ENCODE peak calls at places on chromosomes 3 and 15, in nine cellular contexts. One of them, this sample, is unnamed.

GRCh38 chr3:128383316-128384235 is 83.1 kb downstream of the DNAJB8 start:
- DNase-seq in HCT116: peak; percentile 38
- DNase-seq in A549: peak; percentile 38
- DNase-seq in foreskin fibroblast: peak; percentile 87
- DNase-seq in kidney epithelial cell: peak; percentile 43
- DNase-seq in fibroblast of pulmonary artery: peak; percentile 55
- DNase-seq in K562: peak; percentile 71
- DNase-seq in hepatocyte: peak; percentile 85
- DNase-seq in CD8-positive, alpha-beta T cell: no peak
- DNase-seq in this sample: no peak

GRCh38 chr3:138974467-138974866 is 27.4 kb downstream of the FOXL2NB start:
- DNase-seq in HCT116: no peak
- DNase-seq in A549: no peak
- DNase-seq in foreskin fibroblast: peak; percentile 44
- DNase-seq in kidney epithelial cell: no peak
- DNase-seq in fibroblast of pulmonary artery: peak; percentile 46
- DNase-seq in K562: no peak
- DNase-seq in hepatocyte: no peak
- DNase-seq in CD8-positive, alpha-beta T cell: no peak
- DNase-seq in this sample: no peak

GRCh38 chr3:183912895-183913579 is 28.4 kb upstream of the PARL start:
- DNase-seq in HCT116: no peak
- DNase-seq in A549: no peak
- DNase-seq in foreskin fibroblast: no peak
- DNase-seq in kidney epithelial cell: no peak
- DNase-seq in fibroblast of pulmonary artery: no peak
- DNase-seq in K562: no peak
- DNase-seq in hepatocyte: peak; percentile 30
- DNase-seq in CD8-positive, alpha-beta T cell: no peak
- DNase-seq in this sample: no peak

GRCh38 chr3:42369304-42369703 is 41.1 kb downstream of the LYZL4 start:
- DNase-seq in HCT116: no peak
- DNase-seq in A549: no peak
- DNase-seq in foreskin fibroblast: no peak
- DNase-seq in kidney epithelial cell: no peak
- DNase-seq in fibroblast of pulmonary artery: peak; percentile 2
- DNase-seq in K562: no peak
- DNase-seq in hepatocyte: peak; percentile 55
- DNase-seq in CD8-positive, alpha-beta T cell: no peak
- DNase-seq in this sample: peak; percentile 23

GRCh38 chr3:36372534-36372935 is 7.8 kb upstream of the STAC start:
- DNase-seq in HCT116: no peak
- DNase-seq in A549: no peak
- DNase-seq in foreskin fibroblast: peak; percentile 51
- DNase-seq in kidney epithelial cell: peak; percentile 31
- DNase-seq in fibroblast of pulmonary artery: peak; percentile 44
- DNase-seq in K562: no peak
- DNase-seq in hepatocyte: no peak
- DNase-seq in CD8-positive, alpha-beta T cell: no peak
- DNase-seq in this sample: peak; percentile 78

GRCh38 chr3:157475921-157476395 is 27.3 kb downstream of the VEPH1 start:
- DNase-seq in HCT116: no peak
- DNase-seq in A549: no peak
- DNase-seq in foreskin fibroblast: peak; percentile 81
- DNase-seq in kidney epithelial cell: peak; percentile 32
- DNase-seq in fibroblast of pulmonary artery: peak; percentile 65
- DNase-seq in K562: no peak
- DNase-seq in hepatocyte: no peak
- DNase-seq in CD8-positive, alpha-beta T cell: no peak
- DNase-seq in this sample: no peak

GRCh38 chr15:60546764-60547163 is 67.8 kb upstream of the ICE2 start:
- DNase-seq in HCT116: no peak
- DNase-seq in A549: no peak
- DNase-seq in foreskin fibroblast: no peak
- DNase-seq in kidney epithelial cell: no peak
- DNase-seq in fibroblast of pulmonary artery: no peak
- DNase-seq in K562: no peak
- DNase-seq in hepatocyte: no peak
- DNase-seq in CD8-positive, alpha-beta T cell: no peak
- DNase-seq in this sample: no peak

GRCh38 chr15:42385980-42386695 is 26.8 kb downstream of the CAPN3 start:
- DNase-seq in HCT116: no peak
- DNase-seq in A549: no peak
- DNase-seq in foreskin fibroblast: no peak
- DNase-seq in kidney epithelial cell: no peak
- DNase-seq in fibroblast of pulmonary artery: no peak
- DNase-seq in K562: peak; percentile 44
- DNase-seq in hepatocyte: no peak
- DNase-seq in CD8-positive, alpha-beta T cell: no peak
- DNase-seq in this sample: no peak

GRCh38 chr3:72960812-72961518 is 35.6 kb upstream of the PPP4R2 start:
- DNase-seq in HCT116: no peak
- DNase-seq in A549: no peak
- DNase-seq in foreskin fibroblast: peak; percentile 85
- DNase-seq in kidney epithelial cell: no peak
- DNase-seq in fibroblast of pulmonary artery: peak; percentile 91
- DNase-seq in K562: no peak
- DNase-seq in hepatocyte: peak; percentile 86
- DNase-seq in CD8-positive, alpha-beta T cell: no peak
- DNase-seq in this sample: no peak

GRCh38 chr3:145716519-145716918 is 444.5 kb downstream of the PLOD2 start:
- DNase-seq in HCT116: no peak
- DNase-seq in A549: no peak
- DNase-seq in foreskin fibroblast: peak; percentile 86
- DNase-seq in kidney epithelial cell: no peak
- DNase-seq in fibroblast of pulmonary artery: peak; percentile 36
- DNase-seq in K562: no peak
- DNase-seq in hepatocyte: no peak
- DNase-seq in CD8-positive, alpha-beta T cell: no peak
- DNase-seq in this sample: no peak

GRCh38 chr3:142029052-142029642 is 120.2 kb downstream of the TFDP2 start:
- DNase-seq in HCT116: no peak
- DNase-seq in A549: no peak
- DNase-seq in foreskin fibroblast: no peak
- DNase-seq in kidney epithelial cell: no peak
- DNase-seq in fibroblast of pulmonary artery: no peak
- DNase-seq in K562: peak; percentile 57
- DNase-seq in hepatocyte: no peak
- DNase-seq in CD8-positive, alpha-beta T cell: no peak
- DNase-seq in this sample: no peak

GRCh38 chr3:14761121-14761672 is 57.6 kb upstream of the FGD5 start:
- DNase-seq in HCT116: no peak
- DNase-seq in A549: no peak
- DNase-seq in foreskin fibroblast: no peak
- DNase-seq in kidney epithelial cell: no peak
- DNase-seq in fibroblast of pulmonary artery: no peak
- DNase-seq in K562: peak; percentile 18
- DNase-seq in hepatocyte: no peak
- DNase-seq in CD8-positive, alpha-beta T cell: no peak
- DNase-seq in this sample: no peak

GRCh38 chr3:14757153-14757700 is 61.5 kb upstream of the FGD5 start:
- DNase-seq in HCT116: no peak
- DNase-seq in A549: no peak
- DNase-seq in foreskin fibroblast: no peak
- DNase-seq in kidney epithelial cell: no peak
- DNase-seq in fibroblast of pulmonary artery: no peak
- DNase-seq in K562: no peak
- DNase-seq in hepatocyte: no peak
- DNase-seq in CD8-positive, alpha-beta T cell: no peak
- DNase-seq in this sample: no peak

GRCh38 chr3:14758893-14759292 is 59.9 kb upstream of the FGD5 start:
- DNase-seq in HCT116: no peak
- DNase-seq in A549: no peak
- DNase-seq in foreskin fibroblast: no peak
- DNase-seq in kidney epithelial cell: no peak
- DNase-seq in fibroblast of pulmonary artery: no peak
- DNase-seq in K562: no peak
- DNase-seq in hepatocyte: no peak
- DNase-seq in CD8-positive, alpha-beta T cell: no peak
- DNase-seq in this sample: no peak

GRCh38 chr3:14760185-14760584 is 58.6 kb upstream of the FGD5 start:
- DNase-seq in HCT116: no peak
- DNase-seq in A549: no peak
- DNase-seq in foreskin fibroblast: no peak
- DNase-seq in kidney epithelial cell: no peak
- DNase-seq in fibroblast of pulmonary artery: no peak
- DNase-seq in K562: no peak
- DNase-seq in hepatocyte: no peak
- DNase-seq in CD8-positive, alpha-beta T cell: no peak
- DNase-seq in this sample: no peak

GRCh38 chr3:14758297-14758696 is 60.5 kb upstream of the FGD5 start:
- DNase-seq in HCT116: no peak
- DNase-seq in A549: no peak
- DNase-seq in foreskin fibroblast: no peak
- DNase-seq in kidney epithelial cell: no peak
- DNase-seq in fibroblast of pulmonary artery: no peak
- DNase-seq in K562: no peak
- DNase-seq in hepatocyte: no peak
- DNase-seq in CD8-positive, alpha-beta T cell: no peak
- DNase-seq in this sample: no peak
- H3K4me3 ChIP-seq in HCT116: no peak overlapping the region
- H3K4me3 ChIP-seq in A549: no peak overlapping the region
- H3K4me3 ChIP-seq in foreskin fibroblast: no peak overlapping the region
- H3K4me3 ChIP-seq in kidney epithelial cell: no peak overlapping the region
- H3K4me3 ChIP-seq in fibroblast of pulmonary artery: no peak overlapping the region
- H3K4me3 ChIP-seq in K562: no peak overlapping the region
- H3K4me3 ChIP-seq in hepatocyte: no peak overlapping the region
- H3K4me3 ChIP-seq in CD8-positive, alpha-beta T cell: no peak overlapping the region
- H3K4me3 ChIP-seq in this sample: no peak overlapping the region

DNA sequence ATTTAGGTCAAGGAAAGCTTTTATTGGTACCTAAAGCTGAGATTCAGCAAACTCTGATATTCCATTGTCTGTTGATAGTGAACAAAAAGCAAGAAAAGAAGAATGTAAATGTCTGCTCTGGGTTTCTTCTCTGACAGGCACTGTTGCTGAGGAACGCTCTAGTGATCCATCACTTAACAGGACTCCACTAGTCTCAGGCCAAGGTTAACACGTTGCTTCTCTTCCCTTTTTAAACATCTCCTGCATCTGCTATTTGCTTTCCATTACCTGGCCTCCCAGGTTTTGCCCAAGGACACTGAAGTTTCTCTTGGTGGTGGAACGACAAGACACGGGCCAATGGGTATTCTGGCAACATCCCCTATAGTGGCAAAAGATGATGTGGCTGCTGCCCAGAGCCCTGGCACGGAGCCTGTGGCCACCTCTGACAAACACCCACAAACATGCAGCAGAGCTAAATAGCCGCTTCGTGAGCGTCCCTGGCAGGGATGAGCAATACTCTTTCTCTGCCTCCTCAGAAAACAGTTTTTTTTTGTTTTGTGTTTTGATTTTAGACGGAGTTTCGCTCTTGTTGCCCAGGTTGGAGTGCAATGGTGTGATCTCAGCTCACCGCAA is 97.8 kb upstream of the AKAP13 start:
- DNase-seq in HCT116: no peak
- DNase-seq in A549: no peak
- DNase-seq in foreskin fibroblast: peak; percentile 79
- DNase-seq in kidney epithelial cell: peak; percentile 32
- DNase-seq in fibroblast of pulmonary artery: peak; percentile 10
- DNase-seq in K562: no peak
- DNase-seq in hepatocyte: no peak
- DNase-seq in CD8-positive, alpha-beta T cell: no peak
- DNase-seq in this sample: peak; percentile 11
- TF ChIP-seq CTCF in HCT116: no peak
- TF ChIP-seq CTCF in A549: no peak
- TF ChIP-seq CTCF in foreskin fibroblast: no peak
- TF ChIP-seq CTCF in kidney epithelial cell: no peak
- TF ChIP-seq CTCF in fibroblast of pulmonary artery: no peak
- TF ChIP-seq CTCF in K562: no peak
- TF ChIP-seq CTCF in hepatocyte: no peak
- TF ChIP-seq CTCF in CD8-positive, alpha-beta T cell: no peak
- TF ChIP-seq CTCF in this sample: no peak

GRCh38 chr15:71545923-71546322 is 264.4 kb upstream of the NR2E3 start:
- DNase-seq in HCT116: no peak
- DNase-seq in A549: no peak
- DNase-seq in foreskin fibroblast: no peak
- DNase-seq in kidney epithelial cell: no peak
- DNase-seq in fibroblast of pulmonary artery: no peak
- DNase-seq in K562: no peak
- DNase-seq in hepatocyte: no peak
- DNase-seq in CD8-positive, alpha-beta T cell: no peak
- DNase-seq in this sample: no peak
- H3K4me3 ChIP-seq in HCT116: no peak overlapping the region
- H3K4me3 ChIP-seq in A549: no peak overlapping the region
- H3K4me3 ChIP-seq in foreskin fibroblast: no peak overlapping the region
- H3K4me3 ChIP-seq in kidney epithelial cell: no peak overlapping the region
- H3K4me3 ChIP-seq in fibroblast of pulmonary artery: no peak overlapping the region
- H3K4me3 ChIP-seq in K562: no peak overlapping the region
- H3K4me3 ChIP-seq in hepatocyte: no peak overlapping the region
- H3K4me3 ChIP-seq in CD8-positive, alpha-beta T cell: no peak overlapping the region
- H3K4me3 ChIP-seq in this sample: no peak overlapping the region

DNA sequence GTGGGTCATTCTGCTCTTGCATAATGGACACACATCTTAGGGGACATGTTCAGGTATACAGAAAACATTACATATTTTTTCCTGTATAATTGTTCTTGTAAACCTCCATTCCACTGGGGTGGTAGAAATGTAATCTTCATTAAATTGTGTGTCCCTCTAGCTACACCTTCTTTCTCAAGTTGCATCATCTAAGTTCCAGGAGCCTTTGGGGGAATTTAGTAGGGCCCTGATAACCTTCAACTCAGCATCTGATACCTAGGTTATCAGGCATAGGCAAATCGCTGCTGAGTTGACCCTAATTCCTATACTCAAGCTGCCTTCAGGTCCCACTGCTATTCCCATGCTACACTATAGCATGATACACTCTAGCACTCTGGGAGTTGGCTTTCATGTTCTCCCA is 19.1 kb upstream of the CLASP2 start:
- DNase-seq in HCT116: no peak
- DNase-seq in A549: no peak
- DNase-seq in foreskin fibroblast: no peak
- DNase-seq in kidney epithelial cell: no peak
- DNase-seq in fibroblast of pulmonary artery: no peak
- DNase-seq in K562: no peak
- DNase-seq in hepatocyte: no peak
- DNase-seq in CD8-positive, alpha-beta T cell: no peak
- DNase-seq in this sample: no peak
- TF ChIP-seq CTCF in HCT116: no peak
- TF ChIP-seq CTCF in A549: no peak
- TF ChIP-seq CTCF in foreskin fibroblast: no peak
- TF ChIP-seq CTCF in kidney epithelial cell: no peak
- TF ChIP-seq CTCF in fibroblast of pulmonary artery: no peak
- TF ChIP-seq CTCF in K562: no peak
- TF ChIP-seq CTCF in hepatocyte: no peak
- TF ChIP-seq CTCF in CD8-positive, alpha-beta T cell: no peak
- TF ChIP-seq CTCF in this sample: no peak

This sample was measured in astrocyte of the cerebellum.